ENCODE peak calls at places on chromosome 2, in six cellular contexts. K is AG04450, H is PC-3, P is K562, B is tibial artery, E is hepatocyte. Z is an unnamed sample.
A peak's percentile ranks its signal among the peaks of the same experiment; 100 is the strongest.

GRCh38 chr2:101398026-101398830 is 10.9 kb upstream of the CREG2 start:
- DNase-seq in B (no peak), P (no peak), K (no peak), H (no peak), E (no peak), Z (no peak)

GRCh38 chr2:69780907-69781306 is 39.0 kb downstream of the ANXA4 start:
- DNase-seq in K (no peak), P (no peak), E (peak; percentile 31), B (no peak), H (no peak), Z (no peak)

GRCh38 chr2:123953848-123954247 is 71.2 kb upstream of the CNTNAP5 start:
- DNase-seq in B (no peak), H (peak; percentile 97), E (peak; percentile 31), P (no peak), K (no peak), Z (peak; percentile 46)

GRCh38 chr2:9364791-9365497 is 58.4 kb downstream of the ITGB1BP1 start:
- DNase-seq in P (no peak), K (no peak), B (no peak), E (peak; percentile 30), H (no peak), Z (no peak)

GRCh38 chr2:174235680-174236079 is 12.7 kb downstream of the OLA1 start:
- DNase-seq in E (no peak), K (no peak), H (no peak), P (no peak), B (no peak), Z (no peak)

GRCh38 chr2:234839285-234839684 is 112.5 kb upstream of the SH3BP4 start:
- DNase-seq in B (no peak), K (no peak), H (no peak), P (no peak), E (no peak), Z (no peak)

GRCh38 chr2:111694690-111695089 is 189.3 kb downstream of the ANAPC1 start:
- DNase-seq in H (peak; percentile 62), P (no peak), B (peak; percentile 62), K (no peak), E (no peak), Z (no peak)

GRCh38 chr2:237205111-237205541 is 119.4 kb downstream of the COPS8 start:
- DNase-seq in B (no peak), K (no peak), E (no peak), H (no peak), P (no peak), Z (no peak)

GRCh38 chr2:208392300-208392699 is 14.3 kb upstream of the PTH2R start:
- DNase-seq in P (no peak), H (peak; percentile 24), K (no peak), B (no peak), E (no peak), Z (no peak)
- TF ChIP-seq CTCF in P (peak; percentile 28), H (peak; percentile 45), K (peak; percentile 34), B (no peak), E (no peak), Z (peak; percentile 7)

DNA sequence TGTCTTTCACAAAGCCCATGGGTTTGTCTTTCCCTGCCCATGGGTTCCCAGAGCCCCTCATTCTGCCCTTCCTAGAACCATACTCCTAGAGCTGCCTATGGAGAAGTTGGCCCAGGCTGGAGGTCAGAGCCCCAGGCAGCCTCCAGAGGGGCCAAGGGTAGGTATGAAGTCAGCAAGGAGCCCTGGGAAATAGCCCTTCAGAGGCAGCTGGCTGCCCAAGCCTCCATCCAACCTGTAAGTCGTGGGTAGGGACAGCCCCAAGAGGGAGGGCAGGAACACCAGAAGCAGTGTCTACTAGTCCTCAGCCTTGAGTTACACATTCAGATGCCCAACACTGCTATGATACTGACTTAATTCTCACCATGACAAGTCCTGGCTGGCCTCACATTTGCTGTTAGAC is 49.5 kb downstream of the TMEM247 start:
- DNase-seq in H (no peak), E (no peak), P (no peak), B (no peak), K (no peak), Z (no peak)
- H3K27ac ChIP-seq in H (no peak overlapping the region), E (no peak overlapping the region), P (no peak overlapping the region), B (no peak overlapping the region), K (no peak overlapping the region), Z (no peak overlapping the region)

GRCh38 chr2:30691948-30692828 is 115.1 kb downstream of the CAPN13 start:
- DNase-seq in P (no peak), H (peak; percentile 29), K (no peak), B (no peak), E (no peak), Z (no peak)
- TF ChIP-seq CTCF in P (peak; percentile 34), H (peak; percentile 47), K (peak; percentile 7), B (peak; percentile 8), E (peak; percentile 31), Z (no peak)

GRCh38 chr2:240997856-240998705 is at the start of gene SNED1:
- DNase-seq in H (peak; percentile 75), K (no peak), E (peak; percentile 88), B (peak; percentile 89), P (peak; percentile 81), Z (peak; percentile 78)
- H3K27ac ChIP-seq in H (no peak within 1 kb of the TSS), K (no peak within 1 kb of the TSS), E (no peak within 1 kb of the TSS), B (peak within 1 kb of the TSS; percentile 87), P (no peak within 1 kb of the TSS), Z (peak within 1 kb of the TSS; percentile 60)

Z was measured in RWPE1.